ENCODE peak calls at places on chromosomes 12 and 14, in five cellular contexts. K is stimulated activated CD8-positive, alpha-beta memory T cell treated with anti-CD3 and anti-CD28 coated beads, Interleukin-4, amount 100 ng/mL, for 1 hour; M is cardiac muscle cell; H is T1000; R is NCI-H2081. G is an unnamed sample.

GRCh38 chr12:42790761-42791151 is 201.2 kb upstream of the PRICKLE1 start:
- DNase-seq in K (no peak), M (peak; percentile 84), H (peak; percentile 31), R (no peak), G (no peak)

GRCh38 chr12:68264175-68264863 is 10.9 kb upstream of the IL22 start:
- DNase-seq in K (no peak), M (peak; percentile 29), H (no peak), R (no peak), G (no peak)

GRCh38 chr12:2487278-2487677 is 307.5 kb upstream of the FKBP4 start:
- DNase-seq in K (no peak), M (no peak), H (no peak), R (no peak), G (no peak)

GRCh38 chr12:47785036-47785886 is 12.2 kb downstream of the SLC48A1 start:
- DNase-seq in K (no peak), M (no peak), H (no peak), R (no peak), G (no peak)

GRCh38 chr14:21034707-21035106 is at the start of gene RNASE13:
- DNase-seq in K (no peak), M (no peak), H (no peak), R (no peak), G (no peak)

GRCh38 chr12:62931481-62931880 is 3.5 kb downstream of the PPM1H start:
- DNase-seq in K (no peak), M (no peak), H (no peak), R (no peak), G (no peak)

GRCh38 chr12:123131879-123132402 is 18.9 kb downstream of the PITPNM2 start:
- DNase-seq in K (no peak), M (no peak), H (no peak), R (peak; percentile 77), G (no peak)

GRCh38 chr12:122951406-122951805 is 14.9 kb downstream of the ABCB9 start:
- DNase-seq in K (no peak), M (no peak), H (peak; percentile 80), R (no peak), G (no peak)

GRCh38 chr12:32551058-32551457 is 128.0 kb upstream of the DNM1L start:
- DNase-seq in K (no peak), M (no peak), H (no peak), R (no peak), G (no peak)

GRCh38 chr12:90801776-90802175 is 153.2 kb downstream of the CCER1 start:
- DNase-seq in K (no peak), M (peak; percentile 5), H (peak; percentile 93), R (no peak), G (no peak)

GRCh38 chr12:45522227-45522626 is 207.3 kb upstream of the ARID2 start:
- DNase-seq in K (no peak), M (no peak), H (no peak), R (no peak), G (no peak)

GRCh38 chr14:67186789-67187188 is 2.5 kb upstream of the GARIN2 start:
- DNase-seq in K (no peak), M (no peak), H (no peak), R (no peak), G (no peak)

GRCh38 chr12:93777249-93777648 is 100.1 kb downstream of the CRADD start:
- DNase-seq in K (no peak), M (peak; percentile 78), H (no peak), R (no peak), G (no peak)

GRCh38 chr12:46357438-46358324 is 14.9 kb downstream of the SLC38A2 start:
- DNase-seq in K (no peak), M (peak; percentile 90), H (no peak), R (no peak), G (no peak)

GRCh38 chr12:47361389-47362031 is 281.8 kb upstream of the AMIGO2 start:
- DNase-seq in K (no peak), M (no peak), H (no peak), R (no peak), G (no peak)

GRCh38 chr12:86774841-86775386 is 518.7 kb upstream of the MGAT4C start:
- DNase-seq in K (no peak), M (peak; percentile 38), H (no peak), R (no peak), G (no peak)

GRCh38 chr12:46296822-46297221 is 28.0 kb upstream of the SLC38A1 start:
- DNase-seq in K (no peak), M (no peak), H (no peak), R (no peak), G (no peak)

GRCh38 chr12:12803186-12803585 is 10.0 kb upstream of the DDX47 start:
- DNase-seq in K (no peak), M (peak; percentile 60), H (peak; percentile 25), R (no peak), G (no peak)

GRCh38 chr12:28129031-28129430 is 61.2 kb upstream of the CCDC91 start:
- DNase-seq in K (no peak), M (no peak), H (no peak), R (no peak), G (no peak)

GRCh38 chr12:75366629-75367028 is 24.3 kb upstream of the GLIPR1L2 start:
- DNase-seq in K (no peak), M (peak; percentile 2), H (no peak), R (no peak), G (no peak)

GRCh38 chr14:23114669-23115491 is 4.2 kb downstream of the CEBPE start:
- DNase-seq in K (no peak), M (peak; percentile 93), H (peak; percentile 69), R (no peak), G (no peak)